ENCODE peak calls at places on chromosomes 2 and 18, in six cellular contexts. One of them, this sample, is unnamed.

GRCh38 chr2:103664690-103665089 is 902.9 kb downstream of the TMEM182 start:
- DNase-seq in IMR-90: no peak
- DNase-seq in neuronal stem cell: no peak
- DNase-seq in H1: no peak
- DNase-seq in mesenchymal stem cell: no peak
- DNase-seq in trophoblast cell: no peak
- DNase-seq in this sample: no peak

GRCh38 chr2:222982010-222982908 is 69.7 kb upstream of the KCNE4 start:
- DNase-seq in IMR-90: peak
- DNase-seq in neuronal stem cell: peak
- DNase-seq in H1: no peak
- DNase-seq in mesenchymal stem cell: peak
- DNase-seq in trophoblast cell: peak
- DNase-seq in this sample: peak

GRCh38 chr2:232562515-232563151 is 12.1 kb downstream of the EIF4E2 start:
- DNase-seq in IMR-90: no peak
- DNase-seq in neuronal stem cell: no peak
- DNase-seq in H1: no peak
- DNase-seq in mesenchymal stem cell: no peak
- DNase-seq in trophoblast cell: peak
- DNase-seq in this sample: no peak

GRCh38 chr2:21694079-21694478 is 570.3 kb downstream of the TDRD15 start:
- DNase-seq in IMR-90: no peak
- DNase-seq in neuronal stem cell: no peak
- DNase-seq in H1: no peak
- DNase-seq in mesenchymal stem cell: no peak
- DNase-seq in trophoblast cell: no peak
- DNase-seq in this sample: no peak

GRCh38 chr18:32470136-32470712 is 458 bp downstream of the GAREM1 start:
- DNase-seq in IMR-90: peak
- DNase-seq in neuronal stem cell: peak
- DNase-seq in H1: peak
- DNase-seq in mesenchymal stem cell: peak
- DNase-seq in trophoblast cell: peak
- DNase-seq in this sample: peak

GRCh38 chr18:77970814-77971213 is 721.2 kb downstream of the GALR1 start:
- DNase-seq in IMR-90: no peak
- DNase-seq in neuronal stem cell: peak
- DNase-seq in H1: no peak
- DNase-seq in mesenchymal stem cell: no peak
- DNase-seq in trophoblast cell: no peak
- DNase-seq in this sample: no peak

GRCh38 chr18:54263904-54264336 is 5.4 kb upstream of the POLI start:
- DNase-seq in IMR-90: no peak
- DNase-seq in neuronal stem cell: no peak
- DNase-seq in H1: no peak
- DNase-seq in mesenchymal stem cell: no peak
- DNase-seq in trophoblast cell: no peak
- DNase-seq in this sample: no peak

GRCh38 chr2:105369777-105370690 is 28.8 kb downstream of the FHL2 start:
- DNase-seq in IMR-90: peak
- DNase-seq in neuronal stem cell: peak
- DNase-seq in H1: peak
- DNase-seq in mesenchymal stem cell: peak
- DNase-seq in trophoblast cell: peak
- DNase-seq in this sample: peak

GRCh38 chr2:120896126-120896525 is 160.5 kb downstream of the GLI2 start:
- DNase-seq in IMR-90: no peak
- DNase-seq in neuronal stem cell: no peak
- DNase-seq in H1: no peak
- DNase-seq in mesenchymal stem cell: no peak
- DNase-seq in trophoblast cell: no peak
- DNase-seq in this sample: no peak

GRCh38 chr2:197307236-197307932 is 3.2 kb downstream of the ANKRD44 start:
- DNase-seq in IMR-90: no peak
- DNase-seq in neuronal stem cell: no peak
- DNase-seq in H1: no peak
- DNase-seq in mesenchymal stem cell: no peak
- DNase-seq in trophoblast cell: no peak
- DNase-seq in this sample: no peak

GRCh38 chr2:171598713-171599319 is 76.5 kb downstream of the CYBRD1 start:
- DNase-seq in IMR-90: peak
- DNase-seq in neuronal stem cell: peak
- DNase-seq in H1: no peak
- DNase-seq in mesenchymal stem cell: peak
- DNase-seq in trophoblast cell: peak
- DNase-seq in this sample: peak

GRCh38 chr2:133077259-133077822 is 407.3 kb upstream of the LYPD1 start:
- DNase-seq in IMR-90: peak
- DNase-seq in neuronal stem cell: no peak
- DNase-seq in H1: no peak
- DNase-seq in mesenchymal stem cell: peak
- DNase-seq in trophoblast cell: peak
- DNase-seq in this sample: no peak

GRCh38 chr2:237154050-237154638 is 68.5 kb downstream of the COPS8 start:
- DNase-seq in IMR-90: peak
- DNase-seq in neuronal stem cell: peak
- DNase-seq in H1: peak
- DNase-seq in mesenchymal stem cell: peak
- DNase-seq in trophoblast cell: peak
- DNase-seq in this sample: peak

GRCh38 chr18:44917865-44918476 is 237.3 kb downstream of the SETBP1 start:
- DNase-seq in IMR-90: no peak
- DNase-seq in neuronal stem cell: no peak
- DNase-seq in H1: no peak
- DNase-seq in mesenchymal stem cell: no peak
- DNase-seq in trophoblast cell: no peak
- DNase-seq in this sample: no peak

GRCh38 chr2:8139668-8140202 is 542.1 kb upstream of the ID2 start:
- DNase-seq in IMR-90: no peak
- DNase-seq in neuronal stem cell: no peak
- DNase-seq in H1: no peak
- DNase-seq in mesenchymal stem cell: no peak
- DNase-seq in trophoblast cell: no peak
- DNase-seq in this sample: no peak

GRCh38 chr2:140698736-140699135 is 1432.1 kb downstream of the LRP1B start:
- DNase-seq in IMR-90: no peak
- DNase-seq in neuronal stem cell: no peak
- DNase-seq in H1: no peak
- DNase-seq in mesenchymal stem cell: no peak
- DNase-seq in trophoblast cell: no peak
- DNase-seq in this sample: no peak

GRCh38 chr2:157176602-157177001 is 80.9 kb upstream of the GALNT5 start:
- DNase-seq in IMR-90: no peak
- DNase-seq in neuronal stem cell: no peak
- DNase-seq in H1: no peak
- DNase-seq in mesenchymal stem cell: no peak
- DNase-seq in trophoblast cell: no peak
- DNase-seq in this sample: no peak

GRCh38 chr2:239139101-239139500 is 261.7 kb downstream of the HDAC4 start:
- DNase-seq in IMR-90: no peak
- DNase-seq in neuronal stem cell: no peak
- DNase-seq in H1: no peak
- DNase-seq in mesenchymal stem cell: no peak
- DNase-seq in trophoblast cell: no peak
- DNase-seq in this sample: no peak

GRCh38 chr2:201680743-201681142 is 17.7 kb downstream of the MPP4 start:
- DNase-seq in IMR-90: no peak
- DNase-seq in neuronal stem cell: peak
- DNase-seq in H1: peak
- DNase-seq in mesenchymal stem cell: no peak
- DNase-seq in trophoblast cell: peak
- DNase-seq in this sample: peak

GRCh38 chr2:119485336-119486110 is 38.8 kb downstream of the SCTR start:
- DNase-seq in IMR-90: no peak
- DNase-seq in neuronal stem cell: no peak
- DNase-seq in H1: no peak
- DNase-seq in mesenchymal stem cell: no peak
- DNase-seq in trophoblast cell: no peak
- DNase-seq in this sample: no peak

GRCh38 chr2:11140492-11140891 is 14.8 kb upstream of the SLC66A3 start:
- DNase-seq in IMR-90: peak
- DNase-seq in neuronal stem cell: no peak
- DNase-seq in H1: no peak
- DNase-seq in mesenchymal stem cell: no peak
- DNase-seq in trophoblast cell: peak
- DNase-seq in this sample: no peak

GRCh38 chr2:224004105-224004715 is 34.9 kb downstream of the SERPINE2 start:
- DNase-seq in IMR-90: no peak
- DNase-seq in neuronal stem cell: no peak
- DNase-seq in H1: no peak
- DNase-seq in mesenchymal stem cell: no peak
- DNase-seq in trophoblast cell: no peak
- DNase-seq in this sample: no peak

GRCh38 chr2:85706604-85707296 is 12.6 kb downstream of the GNLY start:
- DNase-seq in IMR-90: no peak
- DNase-seq in neuronal stem cell: no peak
- DNase-seq in H1: no peak
- DNase-seq in mesenchymal stem cell: no peak
- DNase-seq in trophoblast cell: peak
- DNase-seq in this sample: no peak

GRCh38 chr2:232333361-232334135 is 45.0 kb upstream of the ALPP start:
- DNase-seq in IMR-90: no peak
- DNase-seq in neuronal stem cell: peak
- DNase-seq in H1: peak
- DNase-seq in mesenchymal stem cell: no peak
- DNase-seq in trophoblast cell: peak
- DNase-seq in this sample: peak

GRCh38 chr2:64837116-64837704 is 152.0 kb upstream of the SLC1A4 start:
- DNase-seq in IMR-90: peak
- DNase-seq in neuronal stem cell: no peak
- DNase-seq in H1: no peak
- DNase-seq in mesenchymal stem cell: peak
- DNase-seq in trophoblast cell: peak
- DNase-seq in this sample: no peak

GRCh38 chr18:42336139-42336538 is 381.1 kb downstream of the PIK3C3 start:
- DNase-seq in IMR-90: no peak
- DNase-seq in neuronal stem cell: no peak
- DNase-seq in H1: no peak
- DNase-seq in mesenchymal stem cell: no peak
- DNase-seq in trophoblast cell: no peak
- DNase-seq in this sample: no peak

GRCh38 chr18:31965331-31965970 is 22.5 kb upstream of the TRAPPC8 start:
- DNase-seq in IMR-90: no peak
- DNase-seq in neuronal stem cell: no peak
- DNase-seq in H1: no peak
- DNase-seq in mesenchymal stem cell: no peak
- DNase-seq in trophoblast cell: no peak
- DNase-seq in this sample: no peak

GRCh38 chr2:233221378-233222063 is 30.0 kb upstream of the ATG16L1 start:
- DNase-seq in IMR-90: no peak
- DNase-seq in neuronal stem cell: no peak
- DNase-seq in H1: no peak
- DNase-seq in mesenchymal stem cell: no peak
- DNase-seq in trophoblast cell: no peak
- DNase-seq in this sample: no peak

GRCh38 chr2:79100301-79100700 is 12.5 kb upstream of the REG1B start:
- DNase-seq in IMR-90: no peak
- DNase-seq in neuronal stem cell: no peak
- DNase-seq in H1: no peak
- DNase-seq in mesenchymal stem cell: no peak
- DNase-seq in trophoblast cell: no peak
- DNase-seq in this sample: no peak

GRCh38 chr18:67862069-67862468 is 345.5 kb upstream of the DSEL start:
- DNase-seq in IMR-90: peak
- DNase-seq in neuronal stem cell: no peak
- DNase-seq in H1: no peak
- DNase-seq in mesenchymal stem cell: no peak
- DNase-seq in trophoblast cell: peak
- DNase-seq in this sample: no peak

GRCh38 chr2:149924549-149925213 is 337.1 kb upstream of the MMADHC start:
- DNase-seq in IMR-90: peak
- DNase-seq in neuronal stem cell: no peak
- DNase-seq in H1: no peak
- DNase-seq in mesenchymal stem cell: no peak
- DNase-seq in trophoblast cell: no peak
- DNase-seq in this sample: no peak

DNA sequence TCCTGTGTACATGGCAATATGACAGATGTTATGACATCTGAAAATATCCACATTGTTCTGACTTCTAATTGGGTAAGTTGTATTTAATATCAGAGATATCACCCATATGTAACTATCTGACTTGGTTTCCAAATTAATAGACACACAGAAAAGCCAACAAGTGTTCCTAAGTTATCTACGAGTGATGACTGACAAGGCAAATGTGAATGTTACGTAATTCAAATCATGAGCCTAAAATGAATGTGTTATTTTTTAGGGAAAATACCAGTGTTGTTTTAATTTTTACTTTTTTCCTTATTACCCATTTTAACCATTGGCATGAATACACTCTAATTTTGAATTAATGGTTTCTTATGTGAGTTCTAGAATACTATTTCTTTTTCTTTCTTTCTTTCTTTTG is 15.8 kb upstream of the PNO1 start:
- DNase-seq in IMR-90: no peak
- DNase-seq in neuronal stem cell: no peak
- DNase-seq in H1: no peak
- DNase-seq in mesenchymal stem cell: no peak
- DNase-seq in trophoblast cell: no peak
- DNase-seq in this sample: no peak
- H3K14ac ChIP-seq in IMR-90: no peak
- H3K14ac ChIP-seq in neuronal stem cell: no peak
- H3K14ac ChIP-seq in H1: no peak
- H3K14ac ChIP-seq in mesenchymal stem cell: no peak
- H3K14ac ChIP-seq in trophoblast cell: no peak
- H3K14ac ChIP-seq in this sample: no peak

DNA sequence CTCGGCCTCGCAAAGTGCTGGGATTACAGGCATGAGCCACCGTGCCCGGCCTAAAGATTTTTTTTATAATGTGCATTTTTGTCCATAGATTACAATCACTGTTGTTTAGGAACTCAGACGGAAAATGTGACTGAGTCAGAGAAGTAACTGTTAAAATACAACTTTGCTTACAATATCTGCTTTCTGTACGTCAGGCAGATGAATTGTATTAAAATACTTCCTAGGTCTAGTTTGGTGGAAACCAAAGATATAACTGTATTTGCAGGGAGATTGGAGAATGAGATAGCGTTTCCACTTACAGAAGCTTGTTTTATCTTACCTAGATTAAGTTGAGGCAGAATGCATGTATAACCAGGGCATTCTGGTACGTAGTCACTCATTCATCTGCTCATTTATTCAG is 36.7 kb downstream of the ASAP2 start:
- DNase-seq in IMR-90: peak
- DNase-seq in neuronal stem cell: no peak
- DNase-seq in H1: no peak
- DNase-seq in mesenchymal stem cell: peak
- DNase-seq in trophoblast cell: peak
- DNase-seq in this sample: no peak
- H3K14ac ChIP-seq in IMR-90: no peak
- H3K14ac ChIP-seq in neuronal stem cell: no peak
- H3K14ac ChIP-seq in H1: no peak
- H3K14ac ChIP-seq in mesenchymal stem cell: no peak
- H3K14ac ChIP-seq in trophoblast cell: no peak
- H3K14ac ChIP-seq in this sample: no peak

GRCh38 chr2:73714091-73714490 is 23.1 kb downstream of the TPRKB start:
- DNase-seq in IMR-90: no peak
- DNase-seq in neuronal stem cell: no peak
- DNase-seq in H1: no peak
- DNase-seq in mesenchymal stem cell: no peak
- DNase-seq in trophoblast cell: no peak
- DNase-seq in this sample: no peak
- H3K14ac ChIP-seq in IMR-90: no peak
- H3K14ac ChIP-seq in neuronal stem cell: no peak
- H3K14ac ChIP-seq in H1: no peak
- H3K14ac ChIP-seq in mesenchymal stem cell: no peak
- H3K14ac ChIP-seq in trophoblast cell: no peak
- H3K14ac ChIP-seq in this sample: no peak

GRCh38 chr2:221911890-221912289 is 339.8 kb upstream of the EPHA4 start:
- DNase-seq in IMR-90: no peak
- DNase-seq in neuronal stem cell: peak
- DNase-seq in H1: no peak
- DNase-seq in mesenchymal stem cell: no peak
- DNase-seq in trophoblast cell: no peak
- DNase-seq in this sample: no peak
- H3K14ac ChIP-seq in IMR-90: no peak
- H3K14ac ChIP-seq in neuronal stem cell: no peak
- H3K14ac ChIP-seq in H1: no peak
- H3K14ac ChIP-seq in mesenchymal stem cell: no peak
- H3K14ac ChIP-seq in trophoblast cell: no peak
- H3K14ac ChIP-seq in this sample: no peak

This sample was measured in H9.